ENCODE peak calls at places on chromosomes 6 and 20, in nine cellular contexts. J, N, B, M, X, L, A, K and U are unnamed samples.
A peak's percentile ranks its signal among the peaks of the same experiment; 100 is the strongest.

GRCh38 chr20:35172434-35172806 is 548 bp downstream of the PROCR start:
- DNase-seq in A (no peak), J (no peak), L (no peak), N (no peak), K (no peak), B (no peak), X (no peak), M (no peak), U (no peak)

GRCh38 chr6:132961122-132961521 is 146.8 kb downstream of the RPS12 start:
- DNase-seq in N (peak; percentile 35), M (no peak), K (no peak), X (no peak), J (no peak), B (no peak), A (no peak), L (no peak), U (no peak)

GRCh38 chr20:41185013-41185757 is 47.8 kb downstream of the PLCG1 start:
- DNase-seq in J (no peak), B (no peak), A (no peak), N (no peak), M (no peak), K (no peak), X (no peak), L (peak; percentile 37), U (no peak)

GRCh38 chr6:1832844-1833787 is 223.4 kb downstream of the FOXC1 start:
- DNase-seq in L (no peak), A (no peak), M (no peak), J (no peak), X (peak; percentile 63), N (peak; percentile 16), B (peak; percentile 59), K (peak; percentile 61), U (no peak)

GRCh38 chr6:24972551-24972950 is 36.8 kb upstream of the RIPOR2 start:
- DNase-seq in J (peak; percentile 2), X (no peak), M (no peak), K (no peak), A (no peak), B (no peak), N (no peak), L (no peak), U (no peak)

GRCh38 chr20:60255866-60256265 is 297.6 kb downstream of the CDH26 start:
- DNase-seq in L (no peak), M (no peak), A (no peak), K (no peak), N (no peak), X (no peak), J (no peak), B (no peak), U (no peak)

GRCh38 chr20:41249371-41249770 is 68.2 kb downstream of the ZHX3 start:
- DNase-seq in K (peak; percentile 75), M (no peak), A (peak; percentile 9), L (no peak), X (peak; percentile 65), J (no peak), B (no peak), N (peak; percentile 76), U (no peak)

GRCh38 chr20:8331740-8332412 is 199.8 kb downstream of the PLCB1 start:
- DNase-seq in K (no peak), B (no peak), A (no peak), X (no peak), N (peak; percentile 86), M (no peak), J (peak; percentile 14), L (no peak), U (no peak)

GRCh38 chr6:123953920-123954319 is 150.3 kb downstream of the NKAIN2 start:
- DNase-seq in M (no peak), K (no peak), A (no peak), J (no peak), B (no peak), X (no peak), N (no peak), L (no peak), U (no peak)

GRCh38 chr6:164035912-164036485 is 621.5 kb downstream of the QKI start:
- DNase-seq in J (no peak), L (no peak), B (no peak), K (no peak), N (no peak), X (no peak), M (no peak), A (no peak), U (no peak)

GRCh38 chr6:108689279-108690161 is 128.8 kb downstream of the FOXO3 start:
- DNase-seq in N (peak; percentile 84), X (peak; percentile 84), B (no peak), A (no peak), M (peak; percentile 70), K (no peak), J (no peak), L (no peak), U (no peak)

GRCh38 chr6:44701637-44702101 is 314.2 kb downstream of the CDC5L start:
- DNase-seq in N (peak; percentile 89), J (no peak), L (no peak), X (no peak), B (no peak), M (no peak), A (no peak), K (no peak), U (no peak)

GRCh38 chr6:26254666-26255176 is 110.3 kb upstream of the BTN3A2 start:
- DNase-seq in X (no peak), L (no peak), A (no peak), B (no peak), N (no peak), M (no peak), K (no peak), J (no peak), U (no peak)

GRCh38 chr6:45423901-45424627 is 46.3 kb upstream of the SUPT3H start:
- DNase-seq in L (no peak), X (peak; percentile 30), K (no peak), N (no peak), B (no peak), M (peak; percentile 25), J (no peak), A (peak; percentile 22), U (no peak)

GRCh38 chr6:138948780-138949179 is 39.3 kb downstream of the REPS1 start:
- DNase-seq in N (no peak), X (no peak), L (no peak), K (no peak), B (no peak), M (no peak), J (peak; percentile 2), A (no peak), U (no peak)

GRCh38 chr6:36340671-36341454 is 4.2 kb upstream of the BNIP5 start:
- DNase-seq in L (peak; percentile 30), M (peak; percentile 20), N (peak; percentile 57), A (peak; percentile 87), J (peak; percentile 42), K (no peak), B (peak; percentile 87), X (peak; percentile 85), U (peak; percentile 59)

GRCh38 chr6:149560736-149561135 is 5.4 kb upstream of the GINM1 start:
- DNase-seq in A (no peak), X (no peak), B (no peak), J (no peak), K (no peak), L (no peak), M (peak; percentile 16), N (no peak), U (no peak)